ENCODE peak calls at places on chromosome 18, in five cellular contexts. M is gastrocnemius medialis, G is ascending aorta, R is brain microvascular endothelial cell, T is right atrium auricular region. X is an unnamed sample.

GRCh38 chr18:58541137-58541788 is 87.6 kb downstream of the ALPK2 start:
- DNase-seq in M (no peak), G (no peak), R (peak), T (no peak), X (peak)

GRCh38 chr18:65988972-65989371 is 238.2 kb downstream of the CDH7 start:
- DNase-seq in M (no peak), G (no peak), R (no peak), T (no peak), X (no peak)

GRCh38 chr18:55346961-55347740 is 240.8 kb downstream of the TCF4 start:
- DNase-seq in M (no peak), G (no peak), R (no peak), T (no peak), X (no peak)

GRCh38 chr18:29874519-29875098 is 1167.9 kb downstream of the DSC3 start:
- DNase-seq in M (no peak), G (no peak), R (no peak), T (no peak), X (peak)

GRCh38 chr18:28961669-28962228 is 784.8 kb upstream of the CDH2 start:
- DNase-seq in M (no peak), G (no peak), R (peak), T (no peak), X (peak)

GRCh38 chr18:51603111-51603510 is 405.6 kb upstream of the MEX3C start:
- DNase-seq in M (no peak), G (no peak), R (no peak), T (no peak), X (no peak)

GRCh38 chr18:55900380-55900779 is 312.4 kb upstream of the TCF4 start:
- DNase-seq in M (no peak), G (no peak), R (peak), T (no peak), X (no peak)

GRCh38 chr18:79983793-79984192 is 4.6 kb downstream of the TXNL4A start:
- DNase-seq in M (no peak), G (no peak), R (no peak), T (no peak), X (no peak)

GRCh38 chr18:901769-902168 is 2.9 kb upstream of the ADCYAP1 start:
- DNase-seq in M (no peak), G (no peak), R (no peak), T (no peak), X (no peak)

GRCh38 chr18:54134053-54134452 is 90.4 kb downstream of the MBD2 start:
- DNase-seq in M (no peak), G (no peak), R (no peak), T (no peak), X (no peak)

GRCh38 chr18:56952026-56952425 is 194.9 kb upstream of the BOD1L2 start:
- DNase-seq in M (no peak), G (no peak), R (no peak), T (no peak), X (peak)

GRCh38 chr18:49901862-49902340 is 88.6 kb upstream of the ACAA2 start:
- DNase-seq in M (no peak), G (no peak), R (no peak), T (no peak), X (no peak)

GRCh38 chr18:55012041-55012440 is 52.8 kb upstream of the CCDC68 start:
- DNase-seq in M (no peak), G (no peak), R (no peak), T (no peak), X (peak)

GRCh38 chr18:39675358-39675757 is 2109.8 kb upstream of the CELF4 start:
- DNase-seq in M (no peak), G (no peak), R (peak), T (no peak), X (no peak)

GRCh38 chr18:57586243-57587049 is at the start of gene FECH:
- DNase-seq in M (peak), G (peak), R (peak), T (peak), X (peak)

GRCh38 chr18:3099327-3099726 is 86.4 kb upstream of the LPIN2 start:
- DNase-seq in M (no peak), G (no peak), R (no peak), T (no peak), X (no peak)

GRCh38 chr18:26468931-26469340 is 79.4 kb downstream of the KCTD1 start:
- DNase-seq in M (no peak), G (no peak), R (no peak), T (no peak), X (peak)

GRCh38 chr18:22933206-22933957 is at the start of gene RBBP8:
- DNase-seq in M (peak), G (peak), R (peak), T (peak), X (peak)

GRCh38 chr18:79738041-79738461 is 58.4 kb downstream of the CTDP1 start:
- DNase-seq in M (no peak), G (no peak), R (no peak), T (no peak), X (no peak)

GRCh38 chr18:43312891-43313290 is 35.6 kb upstream of the SYT4 start:
- DNase-seq in M (no peak), G (no peak), R (no peak), T (no peak), X (no peak)

GRCh38 chr18:50686409-50686808 is 126.5 kb downstream of the MAPK4 start:
- DNase-seq in M (no peak), G (no peak), R (no peak), T (no peak), X (no peak)

GRCh38 chr18:8627107-8627472 is 17.9 kb downstream of the RAB12 start:
- DNase-seq in M (no peak), G (no peak), R (no peak), T (no peak), X (no peak)

GRCh38 chr18:50276452-50276851 is 4.9 kb downstream of the MBD1 start:
- DNase-seq in M (no peak), G (no peak), R (no peak), T (no peak), X (no peak)

GRCh38 chr18:55753643-55754255 is 165.8 kb upstream of the TCF4 start:
- DNase-seq in M (no peak), G (no peak), R (no peak), T (no peak), X (peak)

GRCh38 chr18:13577091-13577697 is 149.2 kb downstream of the FAM210A start:
- DNase-seq in M (no peak), G (no peak), R (peak), T (peak), X (no peak)

GRCh38 chr18:78292602-78293001 is 687.0 kb upstream of the SALL3 start:
- DNase-seq in M (no peak), G (no peak), R (no peak), T (no peak), X (no peak)

DNA sequence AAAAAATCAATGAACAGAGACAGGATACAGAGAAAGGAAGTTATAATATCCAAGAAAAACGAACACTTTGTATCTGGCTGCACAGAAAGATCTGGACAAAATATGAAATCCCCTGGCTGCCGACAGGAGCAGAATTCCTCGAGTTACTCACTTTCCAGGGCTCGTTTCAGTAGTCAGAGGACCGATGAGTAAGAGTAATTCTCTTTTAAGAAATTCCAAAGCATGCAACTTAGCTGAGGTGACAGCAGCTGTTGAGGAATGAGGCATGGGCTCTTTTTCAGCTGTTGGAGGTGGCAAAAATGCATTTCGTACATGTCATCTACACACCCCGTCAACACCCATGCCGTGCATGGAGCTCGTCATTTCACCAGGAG is 210.7 kb upstream of the SMIM21 start:
- DNase-seq in M (no peak), G (no peak), R (peak), T (no peak), X (no peak)
- TF ChIP-seq CTCF in M (no peak), G (no peak), R (peak), T (no peak), X (no peak)

GRCh38 chr18:12121175-12122095 is 27.8 kb downstream of the ANKRD62 start:
- DNase-seq in M (no peak), G (no peak), R (peak), T (no peak), X (no peak)
- TF ChIP-seq CTCF in M (no peak), G (no peak), R (peak), T (peak), X (no peak)

GRCh38 chr18:52700116-52700515 is 360.1 kb downstream of the DCC start:
- DNase-seq in M (no peak), G (no peak), R (no peak), T (no peak), X (no peak)

GRCh38 chr18:52700757-52701156 is 360.8 kb downstream of the DCC start:
- DNase-seq in M (no peak), G (no peak), R (no peak), T (no peak), X (no peak)

DNA sequence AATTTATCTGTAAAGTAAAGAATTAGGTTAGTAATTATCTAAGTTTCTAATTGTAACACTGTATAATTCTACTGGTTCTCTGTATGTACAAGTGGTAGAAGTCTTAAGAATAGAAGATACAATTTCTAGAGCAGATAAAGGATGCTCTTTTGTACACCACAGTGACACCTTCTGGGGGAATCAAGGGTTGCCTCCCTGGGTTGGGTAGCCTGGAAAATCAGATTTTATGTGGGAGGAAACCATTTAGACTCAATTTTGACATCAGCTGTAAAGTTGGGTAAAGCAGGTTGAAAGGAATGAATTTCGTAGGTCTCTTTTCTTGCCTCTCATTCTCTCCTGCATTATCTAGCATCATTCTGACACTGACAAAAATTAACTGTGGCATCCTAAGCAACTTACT is 354.8 kb downstream of the DCC start:
- DNase-seq in M (no peak), G (no peak), R (peak), T (no peak), X (peak)
- TF ChIP-seq CTCF in M (no peak), G (no peak), R (peak), T (no peak), X (no peak)

GRCh38 chr18:48542513-48543181 is 3.8 kb downstream of the CTIF start:
- DNase-seq in M (no peak), G (peak), R (no peak), T (no peak), X (peak)

GRCh38 chr18:48540329-48541025 is 1.6 kb downstream of the CTIF start:
- DNase-seq in M (peak), G (peak), R (peak), T (peak), X (peak)

GRCh38 chr18:48539406-48540328 is 836 bp downstream of the CTIF start:
- DNase-seq in M (peak), G (peak), R (peak), T (peak), X (peak)

GRCh38 chr18:48541747-48542108 is 2.9 kb downstream of the CTIF start:
- DNase-seq in M (no peak), G (no peak), R (no peak), T (no peak), X (no peak)

DNA sequence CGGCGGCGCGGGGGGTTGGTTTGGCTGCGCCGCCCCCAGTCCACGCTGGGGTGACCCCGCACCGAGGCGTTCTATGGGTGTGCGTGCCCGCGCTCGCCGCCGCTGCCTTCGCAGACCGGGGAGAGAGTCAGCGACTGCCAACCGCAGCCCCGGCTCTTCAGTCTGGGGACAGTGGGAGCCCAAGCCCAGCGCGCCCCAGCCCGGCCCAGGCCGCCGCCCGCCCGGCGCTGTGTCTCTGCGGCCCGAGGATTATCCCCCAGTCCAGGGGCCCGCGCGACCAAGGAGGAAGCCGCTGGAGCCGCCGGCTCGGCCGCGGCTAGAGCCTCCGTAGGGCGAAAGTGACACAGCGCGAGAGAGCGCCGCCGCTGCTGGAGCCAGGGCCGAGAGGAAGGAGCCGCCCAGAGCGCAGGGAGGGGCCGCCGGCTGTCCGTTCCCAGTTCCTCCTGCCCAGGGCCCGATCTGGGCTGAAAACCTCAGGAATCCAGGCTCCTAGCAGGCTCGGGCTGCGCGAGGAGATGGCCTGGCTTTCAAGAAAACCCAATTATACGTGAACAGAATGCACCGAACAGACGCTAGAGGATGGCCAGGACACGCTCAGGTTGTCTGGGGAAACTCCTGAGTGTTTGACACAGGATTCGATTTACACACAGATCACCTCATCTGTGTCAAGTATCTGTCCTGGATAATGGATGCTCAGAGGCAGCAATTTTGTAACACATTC is 2.4 kb downstream of the CTIF start:
- DNase-seq in M (peak), G (peak), R (peak), T (peak), X (peak)
- TF ChIP-seq CTCF in M (no peak), G (no peak), R (peak), T (no peak), X (no peak)

GRCh38 chr18:34809697-34810096 is 99.6 kb downstream of the DTNA start:
- DNase-seq in M (no peak), G (peak), R (peak), T (peak), X (peak)
- TF ChIP-seq CTCF in M (no peak), G (no peak), R (peak), T (peak), X (peak)

GRCh38 chr18:62715829-62716678 is 713 bp downstream of the PHLPP1 start:
- DNase-seq in M (peak), G (peak), R (peak), T (peak), X (peak)

GRCh38 chr18:62717059-62717849 is 1.9 kb downstream of the PHLPP1 start:
- DNase-seq in M (peak), G (no peak), R (peak), T (no peak), X (peak)

GRCh38 chr18:62715439-62715792 is at the start of gene PHLPP1:
- DNase-seq in M (no peak), G (no peak), R (no peak), T (no peak), X (no peak)

GRCh38 chr18:62717850-62718229 is 2.5 kb downstream of the PHLPP1 start:
- DNase-seq in M (no peak), G (no peak), R (no peak), T (no peak), X (no peak)

DNA sequence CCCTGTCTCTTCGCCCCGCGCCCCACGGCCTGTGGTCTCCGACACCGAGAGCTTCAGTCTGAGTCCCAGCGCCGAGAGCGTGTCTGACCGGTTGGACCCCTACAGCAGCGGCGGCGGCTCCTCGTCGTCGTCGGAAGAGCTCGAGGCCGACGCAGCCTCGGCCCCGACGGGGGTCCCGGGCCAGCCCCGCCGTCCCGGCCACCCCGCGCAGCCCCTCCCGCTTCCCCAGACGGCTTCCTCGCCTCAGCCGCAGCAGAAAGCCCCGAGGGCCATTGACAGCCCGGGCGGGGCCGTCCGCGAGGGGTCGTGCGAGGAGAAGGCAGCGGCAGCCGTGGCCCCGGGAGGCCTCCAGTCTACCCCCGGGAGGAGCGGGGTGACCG is 1.3 kb downstream of the PHLPP1 start:
- DNase-seq in M (no peak), G (peak), R (peak), T (no peak), X (peak)
- TF ChIP-seq CTCF in M (no peak), G (no peak), R (peak), T (peak), X (no peak)

GRCh38 chr18:41532344-41533086 is 422.5 kb upstream of the PIK3C3 start:
- DNase-seq in M (no peak), G (no peak), R (peak), T (no peak), X (no peak)
- TF ChIP-seq CTCF in M (no peak), G (no peak), R (peak), T (no peak), X (peak)